ENCODE peak calls at places on chromosomes 16 and 17, in seven cellular contexts. T, P, L, X, D, I and R are unnamed samples.
A peak's percentile ranks its signal among the peaks of the same experiment; 100 is the strongest.

GRCh38 chr17:32631341-32632109 is 144.7 kb downstream of the CDK5R1 start:
- DNase-seq in T (no peak), P (no peak), L (no peak), X (no peak), D (no peak), I (no peak), R (no peak)

GRCh38 chr17:60167095-60167741 is 17.4 kb downstream of the CA4 start:
- DNase-seq in T (no peak), P (no peak), L (no peak), X (no peak), D (no peak), I (no peak), R (no peak)

GRCh38 chr17:32382526-32383223 is 32.7 kb downstream of the ZNF207 start:
- DNase-seq in T (no peak), P (no peak), L (no peak), X (no peak), D (no peak), I (no peak), R (no peak)

GRCh38 chr16:75203667-75204409 is 3.1 kb downstream of the CTRB2 start:
- DNase-seq in T (no peak), P (no peak), L (peak; percentile 15), X (no peak), D (no peak), I (no peak), R (no peak)

GRCh38 chr17:20073056-20073979 is 64.2 kb downstream of the SPECC1 start:
- DNase-seq in T (peak; percentile 30), P (no peak), L (peak; percentile 71), X (no peak), D (peak; percentile 10), I (peak; percentile 72), R (peak; percentile 46)

GRCh38 chr17:79038545-79039135 is 14.7 kb downstream of the C1QTNF1 start:
- DNase-seq in T (peak; percentile 55), P (no peak), L (peak; percentile 84), X (peak; percentile 74), D (peak; percentile 96), I (peak; percentile 81), R (peak; percentile 100)

GRCh38 chr17:28807925-28808641 is 34.5 kb downstream of the FAM222B start:
- DNase-seq in T (peak; percentile 87), P (no peak), L (peak; percentile 29), X (peak; percentile 57), D (peak; percentile 92), I (no peak), R (peak; percentile 86)

GRCh38 chr17:68289473-68289872 is 1.5 kb downstream of the SLC16A6 start:
- DNase-seq in T (no peak), P (no peak), L (no peak), X (no peak), D (no peak), I (no peak), R (no peak)

GRCh38 chr16:16934660-16935059 is 536.1 kb downstream of the XYLT1 start:
- DNase-seq in T (no peak), P (no peak), L (no peak), X (no peak), D (no peak), I (no peak), R (no peak)

GRCh38 chr16:20023190-20023589 is 50.5 kb downstream of the GPR139 start:
- DNase-seq in T (peak; percentile 6), P (peak; percentile 50), L (no peak), X (no peak), D (peak; percentile 17), I (no peak), R (peak; percentile 30)

GRCh38 chr17:65754081-65754480 is 192.6 kb upstream of the AXIN2 start:
- DNase-seq in T (no peak), P (no peak), L (no peak), X (no peak), D (no peak), I (no peak), R (no peak)

GRCh38 chr16:21184834-21185233 is 26.4 kb downstream of the LDAF1 start:
- DNase-seq in T (no peak), P (no peak), L (no peak), X (no peak), D (no peak), I (no peak), R (no peak)

GRCh38 chr16:48409839-48410610 is 24.8 kb upstream of the SIAH1 start:
- DNase-seq in T (peak; percentile 76), P (no peak), L (no peak), X (peak; percentile 72), D (peak; percentile 96), I (no peak), R (peak; percentile 95)

GRCh38 chr16:68972008-68972407 is 128.7 kb downstream of the TANGO6 start:
- DNase-seq in T (no peak), P (peak; percentile 74), L (no peak), X (no peak), D (no peak), I (no peak), R (no peak)

GRCh38 chr17:67673006-67673405 is 44.7 kb upstream of the NOL11 start:
- DNase-seq in T (no peak), P (no peak), L (no peak), X (no peak), D (no peak), I (no peak), R (no peak)

GRCh38 chr17:82985973-82986372 is 93.4 kb upstream of the METRNL start:
- DNase-seq in T (peak; percentile 52), P (peak; percentile 71), L (no peak), X (no peak), D (peak; percentile 46), I (no peak), R (peak; percentile 4)

GRCh38 chr16:82751020-82751419 is 124.3 kb downstream of the CDH13 start:
- DNase-seq in T (no peak), P (no peak), L (no peak), X (no peak), D (no peak), I (no peak), R (no peak)

GRCh38 chr16:82750078-82750477 is 123.3 kb downstream of the CDH13 start:
- DNase-seq in T (no peak), P (no peak), L (no peak), X (no peak), D (peak; percentile 23), I (no peak), R (no peak)

GRCh38 chr16:82753821-82754220 is 127.1 kb downstream of the CDH13 start:
- DNase-seq in T (peak; percentile 36), P (no peak), L (no peak), X (no peak), D (peak; percentile 76), I (no peak), R (no peak)

GRCh38 chr16:82744958-82745357 is 118.2 kb downstream of the CDH13 start:
- DNase-seq in T (no peak), P (no peak), L (no peak), X (no peak), D (no peak), I (no peak), R (no peak)

GRCh38 chr16:82748026-82748425 is 121.3 kb downstream of the CDH13 start:
- DNase-seq in T (peak; percentile 81), P (no peak), L (peak; percentile 46), X (no peak), D (peak; percentile 66), I (peak; percentile 68), R (peak; percentile 91)
- TF ChIP-seq CTCF in T (peak; percentile 40), P (no peak), L (peak; percentile 8), X (no peak), D (peak; percentile 42), I (no peak), R (peak; percentile 56)

GRCh38 chr17:64387545-64388171 is 3.0 kb downstream of the PECAM1 start:
- DNase-seq in T (no peak), P (no peak), L (no peak), X (no peak), D (no peak), I (peak; percentile 57), R (no peak)

GRCh38 chr17:64388961-64389565 is 1.6 kb downstream of the PECAM1 start:
- DNase-seq in T (no peak), P (no peak), L (no peak), X (no peak), D (no peak), I (no peak), R (no peak)

GRCh38 chr17:64398330-64398729 is 7.7 kb upstream of the PECAM1 start:
- DNase-seq in T (no peak), P (no peak), L (no peak), X (no peak), D (no peak), I (no peak), R (no peak)

GRCh38 chr17:64390066-64390465 is 594 bp downstream of the PECAM1 start:
- DNase-seq in T (no peak), P (no peak), L (no peak), X (no peak), D (no peak), I (no peak), R (no peak)

DNA sequence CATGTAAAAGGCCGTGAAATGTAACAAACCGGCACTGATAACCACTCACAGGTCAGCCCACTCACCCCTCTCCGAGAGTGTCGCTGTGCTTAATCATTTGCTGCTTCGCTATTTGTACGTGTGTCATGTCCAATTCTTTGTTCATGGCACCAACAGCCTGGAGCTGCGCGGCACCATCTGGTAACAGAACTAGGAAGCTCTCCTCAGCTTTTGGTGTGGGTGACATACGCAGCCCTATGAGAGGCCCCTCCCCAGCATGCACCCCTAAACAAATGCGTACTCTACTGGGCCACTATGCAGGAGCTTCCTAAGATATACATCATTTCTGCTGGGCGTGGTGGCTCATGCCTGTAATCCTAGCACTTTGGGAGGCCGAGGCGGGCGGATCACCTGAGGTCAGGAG is 2.3 kb upstream of the PECAM1 start:
- DNase-seq in T (no peak), P (no peak), L (no peak), X (no peak), D (no peak), I (no peak), R (no peak)
- H3K4me3 ChIP-seq in T (no peak overlapping the region), P (no peak overlapping the region), L (no peak overlapping the region), X (no peak overlapping the region), D (no peak overlapping the region), I (no peak overlapping the region), R (no peak overlapping the region)

DNA sequence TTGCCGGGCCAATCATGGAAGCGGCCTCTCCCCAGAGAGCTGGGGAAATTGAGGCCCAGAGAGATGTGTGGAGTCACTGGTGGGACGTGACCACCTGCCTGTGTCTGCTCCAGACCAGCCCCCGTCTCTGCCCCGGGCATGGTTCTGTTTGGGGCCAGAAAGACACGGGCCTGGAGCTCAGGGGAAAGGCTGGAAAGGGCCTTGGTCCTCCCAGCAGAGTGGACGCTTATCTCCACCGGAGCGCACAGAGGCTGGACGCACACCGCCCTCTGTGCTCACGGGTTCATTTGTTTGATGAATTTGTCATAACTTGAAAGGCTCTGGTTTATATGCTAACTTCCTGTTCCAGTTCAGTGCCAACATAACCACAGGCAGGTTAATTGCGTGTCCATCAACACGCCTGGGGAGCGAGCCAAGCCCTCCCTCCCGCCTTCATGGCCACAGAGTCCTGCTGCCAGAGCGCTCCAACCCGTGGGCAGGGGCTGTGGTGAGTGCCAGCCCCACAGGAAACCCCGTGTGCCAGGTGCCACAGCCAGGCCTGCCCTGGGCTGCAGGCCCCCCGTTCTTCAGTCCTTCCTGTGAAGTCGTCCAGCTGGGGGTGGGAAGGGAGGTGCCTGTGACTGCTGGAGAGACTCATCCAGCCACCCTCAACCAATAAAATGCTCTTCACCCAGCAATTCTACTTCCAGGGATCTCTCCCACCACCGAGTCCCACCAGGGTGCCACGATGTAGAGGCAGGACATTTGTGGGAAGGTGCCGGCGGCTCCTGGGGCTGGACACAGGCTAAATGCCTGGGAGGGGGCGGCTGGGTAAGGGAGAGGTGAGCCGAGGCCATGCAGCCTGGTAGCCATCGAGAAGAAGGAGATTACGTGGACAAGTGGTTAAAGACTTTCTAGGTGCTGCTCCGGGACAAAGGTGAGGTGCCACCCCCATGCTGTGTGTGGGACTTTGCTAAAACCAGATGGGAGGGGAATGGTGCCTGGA is 29.4 kb upstream of the BAHCC1 start:
- DNase-seq in T (peak; percentile 81), P (no peak), L (peak; percentile 49), X (no peak), D (peak; percentile 81), I (no peak), R (peak; percentile 73)
- TF ChIP-seq CTCF in T (no peak), P (no peak), L (no peak), X (no peak), D (no peak), I (no peak), R (no peak)

GRCh38 chr17:72119280-72119962 is 1.4 kb upstream of the SOX9 start:
- DNase-seq in T (peak; percentile 19), P (no peak), L (no peak), X (no peak), D (no peak), I (no peak), R (no peak)
- H3K4me3 ChIP-seq in T (peak overlapping the region; percentile 94), P (peak overlapping the region; percentile 87), L (no peak overlapping the region), X (peak overlapping the region; percentile 82), D (no peak overlapping the region), I (peak overlapping the region; percentile 81), R (no peak overlapping the region)